ENCODE peak calls at places on chromosome 5, in ten cellular contexts. F, T, L, B, Y, O, M, N, H and A are unnamed samples.

GRCh38 chr5:15645776-15646175 is 145.8 kb downstream of the FBXL7 start:
- DNase-seq in F (no peak), T (no peak), L (no peak), B (no peak), Y (no peak), O (no peak), M (no peak), N (no peak), H (no peak), A (no peak)

GRCh38 chr5:9440517-9440916 is 105.4 kb downstream of the SEMA5A start:
- DNase-seq in F (no peak), T (no peak), L (peak; percentile 60), B (no peak), Y (no peak), O (peak; percentile 82), M (no peak), N (no peak), H (no peak), A (no peak)

GRCh38 chr5:74579215-74579614 is 61.3 kb downstream of the ENC1 start:
- DNase-seq in F (no peak), T (no peak), L (no peak), B (no peak), Y (no peak), O (no peak), M (no peak), N (no peak), H (peak; percentile 66), A (no peak)

GRCh38 chr5:109961755-109962154 is 272.0 kb downstream of the MAN2A1 start:
- DNase-seq in F (no peak), T (no peak), L (no peak), B (no peak), Y (no peak), O (no peak), M (no peak), N (no peak), H (no peak), A (no peak)

GRCh38 chr5:113204525-113205161 is 228.0 kb downstream of the DCP2 start:
- DNase-seq in F (no peak), T (no peak), L (no peak), B (no peak), Y (no peak), O (peak; percentile 93), M (no peak), N (no peak), H (no peak), A (no peak)

GRCh38 chr5:19917588-19917987 is 70.4 kb downstream of the CDH18 start:
- DNase-seq in F (no peak), T (no peak), L (no peak), B (no peak), Y (no peak), O (no peak), M (no peak), N (no peak), H (no peak), A (no peak)

GRCh38 chr5:180441577-180441976 is 52.6 kb upstream of the CNOT6 start:
- DNase-seq in F (no peak), T (no peak), L (no peak), B (no peak), Y (no peak), O (peak; percentile 38), M (no peak), N (no peak), H (no peak), A (no peak)

GRCh38 chr5:849651-850301 is 1.0 kb downstream of the ZDHHC11 start:
- DNase-seq in F (no peak), T (no peak), L (no peak), B (no peak), Y (peak; percentile 36), O (no peak), M (peak; percentile 9), N (peak; percentile 10), H (no peak), A (no peak)

GRCh38 chr5:60436518-60436917 is 263.4 kb downstream of the DEPDC1B start:
- DNase-seq in F (no peak), T (no peak), L (no peak), B (no peak), Y (no peak), O (no peak), M (no peak), N (no peak), H (no peak), A (no peak)

GRCh38 chr5:133610489-133611356 is 1.6 kb downstream of the FSTL4 start:
- DNase-seq in F (peak; percentile 80), T (peak; percentile 77), L (no peak), B (peak; percentile 46), Y (peak; percentile 68), O (peak; percentile 61), M (peak; percentile 83), N (peak; percentile 82), H (no peak), A (peak; percentile 81)

GRCh38 chr5:109656829-109657228 is 32.9 kb upstream of the MAN2A1 start:
- DNase-seq in F (no peak), T (no peak), L (peak; percentile 60), B (peak; percentile 34), Y (peak; percentile 94), O (peak; percentile 92), M (no peak), N (no peak), H (peak; percentile 86), A (peak; percentile 10)

GRCh38 chr5:135191084-135191826 is 157.2 kb upstream of the PITX1 start:
- DNase-seq in F (peak; percentile 90), T (peak; percentile 91), L (no peak), B (peak; percentile 82), Y (peak; percentile 75), O (peak; percentile 81), M (peak; percentile 91), N (peak; percentile 89), H (peak; percentile 39), A (peak; percentile 92)